ENCODE peak calls at places on chromosome 5, in nine cellular contexts. E is HTR-8/SVneo; C is neuronal stem cell; J is NCI-H524; F is stimulated activated CD4-positive, alpha-beta T cell treated with anti-CD3 and anti-CD28 coated beads, Interleukin-12 subunit alpha, Interleukin-12 subunit beta, amount 100 ng/mL, for 24 hours; G is AG09319; Z is OCI-M1; K is stimulated activated CD8-positive, alpha-beta memory T cell treated with anti-CD3 and anti-CD28 coated beads, Interleukin-4, amount 100 ng/mL, for 4 hours; P is heart left ventricle. V is an unnamed sample.

GRCh38 chr5:156584856-156585255 is 257.9 kb downstream of the SGCD start:
- DNase-seq in E (no peak), C (no peak), J (no peak), F (no peak), G (no peak), Z (no peak), K (no peak), P (no peak), V (no peak)

GRCh38 chr5:154967419-154968024 is 26.6 kb downstream of the MRPL22 start:
- DNase-seq in E (peak), C (no peak), J (peak), F (no peak), G (no peak), Z (peak), K (no peak), P (no peak), V (no peak)

GRCh38 chr5:52989025-52989780 is at the start of gene ITGA2:
- DNase-seq in E (peak), C (peak), J (peak), F (peak), G (no peak), Z (no peak), K (no peak), P (peak), V (no peak)

GRCh38 chr5:54844905-54845566 is 140.4 kb downstream of the ESM1 start:
- DNase-seq in E (peak), C (peak), J (peak), F (no peak), G (no peak), Z (peak), K (no peak), P (no peak), V (peak)

GRCh38 chr5:179912386-179912785 is 4.7 kb upstream of the TBC1D9B start:
- DNase-seq in E (no peak), C (no peak), J (no peak), F (no peak), G (no peak), Z (no peak), K (no peak), P (no peak), V (no peak)

GRCh38 chr5:135135530-135136201 is 101.6 kb upstream of the PITX1 start:
- DNase-seq in E (no peak), C (no peak), J (no peak), F (no peak), G (peak), Z (peak), K (no peak), P (no peak), V (no peak)

GRCh38 chr5:153372433-153373167 is 117.9 kb upstream of the GRIA1 start:
- DNase-seq in E (no peak), C (no peak), J (no peak), F (no peak), G (no peak), Z (no peak), K (no peak), P (no peak), V (no peak)

GRCh38 chr5:66881475-66882161 is 285.4 kb downstream of the MAST4 start:
- DNase-seq in E (no peak), C (no peak), J (no peak), F (no peak), G (no peak), Z (peak), K (no peak), P (no peak), V (no peak)

GRCh38 chr5:90866915-90867715 is 308.5 kb downstream of the ADGRV1 start:
- DNase-seq in E (no peak), C (no peak), J (no peak), F (no peak), G (no peak), Z (peak), K (no peak), P (no peak), V (no peak)

GRCh38 chr5:142315231-142315900 is 9.5 kb downstream of the SPRY4 start:
- DNase-seq in E (no peak), C (no peak), J (no peak), F (no peak), G (no peak), Z (no peak), K (no peak), P (no peak), V (no peak)

V was measured in smooth muscle cell of the brain vasculature.